ENCODE peak calls at places on chromosome 2, in five cellular contexts. One of them, this sample, is unnamed.

GRCh38 chr2:232831496-232831895 is 38.6 kb upstream of the SNORC start:
- DNase-seq in choroid plexus epithelial cell: no peak
- DNase-seq in HepG2: no peak
- DNase-seq in vagina: no peak
- DNase-seq in heart right ventricle: no peak
- DNase-seq in this sample: no peak

GRCh38 chr2:60676950-60677349 is 79.1 kb upstream of the PAPOLG start:
- DNase-seq in heart right ventricle: no peak
- DNase-seq in vagina: no peak
- DNase-seq in HepG2: no peak
- DNase-seq in choroid plexus epithelial cell: no peak
- DNase-seq in this sample: no peak

GRCh38 chr2:189519631-189520387 is 60.8 kb downstream of the SLC40A1 start:
- DNase-seq in heart right ventricle: no peak
- DNase-seq in vagina: no peak
- DNase-seq in HepG2: no peak
- DNase-seq in choroid plexus epithelial cell: no peak
- DNase-seq in this sample: no peak

GRCh38 chr2:159230145-159230877 is 56.2 kb downstream of the WDSUB1 start:
- DNase-seq in heart right ventricle: no peak
- DNase-seq in HepG2: no peak
- DNase-seq in vagina: peak; percentile 76
- DNase-seq in choroid plexus epithelial cell: no peak
- DNase-seq in this sample: no peak

GRCh38 chr2:239610457-239611221 is 209.8 kb upstream of the HDAC4 start:
- DNase-seq in heart right ventricle: no peak
- DNase-seq in choroid plexus epithelial cell: no peak
- DNase-seq in vagina: no peak
- DNase-seq in HepG2: no peak
- DNase-seq in this sample: no peak

GRCh38 chr2:111178730-111179405 is 58.2 kb downstream of the BCL2L11 start:
- DNase-seq in choroid plexus epithelial cell: peak; percentile 69
- DNase-seq in HepG2: peak; percentile 94
- DNase-seq in vagina: no peak
- DNase-seq in heart right ventricle: no peak
- DNase-seq in this sample: no peak

GRCh38 chr2:108583903-108584520 is 49.7 kb downstream of the LIMS1 start:
- DNase-seq in heart right ventricle: no peak
- DNase-seq in vagina: no peak
- DNase-seq in choroid plexus epithelial cell: peak; percentile 94
- DNase-seq in HepG2: peak; percentile 82
- DNase-seq in this sample: peak; percentile 83

GRCh38 chr2:31255911-31256571 is 22.1 kb downstream of the EHD3 start:
- DNase-seq in vagina: no peak
- DNase-seq in heart right ventricle: no peak
- DNase-seq in choroid plexus epithelial cell: no peak
- DNase-seq in HepG2: no peak
- DNase-seq in this sample: peak; percentile 68

GRCh38 chr2:233857511-233858118 is 3.3 kb upstream of the HJURP start:
- DNase-seq in vagina: peak; percentile 60
- DNase-seq in HepG2: no peak
- DNase-seq in choroid plexus epithelial cell: peak; percentile 44
- DNase-seq in heart right ventricle: no peak
- DNase-seq in this sample: peak; percentile 63

GRCh38 chr2:9483107-9483506 is 8.8 kb downstream of the IAH1 start:
- DNase-seq in heart right ventricle: no peak
- DNase-seq in vagina: no peak
- DNase-seq in choroid plexus epithelial cell: no peak
- DNase-seq in HepG2: no peak
- DNase-seq in this sample: peak; percentile 28

GRCh38 chr2:231370749-231371429 is 24.6 kb upstream of the B3GNT7 start:
- DNase-seq in HepG2: no peak
- DNase-seq in vagina: no peak
- DNase-seq in heart right ventricle: no peak
- DNase-seq in choroid plexus epithelial cell: no peak
- DNase-seq in this sample: no peak

GRCh38 chr2:203706403-203706802 is at the start of gene CD28:
- DNase-seq in HepG2: no peak
- DNase-seq in choroid plexus epithelial cell: no peak
- DNase-seq in heart right ventricle: peak; percentile 19
- DNase-seq in vagina: no peak
- DNase-seq in this sample: no peak

GRCh38 chr2:232421189-232421785 is 14.6 kb downstream of the ALPG start:
- DNase-seq in vagina: no peak
- DNase-seq in heart right ventricle: no peak
- DNase-seq in HepG2: no peak
- DNase-seq in choroid plexus epithelial cell: no peak
- DNase-seq in this sample: no peak

GRCh38 chr2:20540587-20541304 is 93.9 kb downstream of the RHOB start:
- DNase-seq in heart right ventricle: no peak
- DNase-seq in choroid plexus epithelial cell: no peak
- DNase-seq in vagina: no peak
- DNase-seq in HepG2: no peak
- DNase-seq in this sample: peak; percentile 26

GRCh38 chr2:177460973-177461585 is 68.5 kb downstream of the AGPS start:
- DNase-seq in heart right ventricle: no peak
- DNase-seq in HepG2: no peak
- DNase-seq in choroid plexus epithelial cell: no peak
- DNase-seq in vagina: no peak
- DNase-seq in this sample: no peak

GRCh38 chr2:148645925-148646559 is 1.5 kb downstream of the EPC2 start:
- DNase-seq in choroid plexus epithelial cell: peak; percentile 94
- DNase-seq in HepG2: peak; percentile 82
- DNase-seq in vagina: no peak
- DNase-seq in heart right ventricle: no peak
- DNase-seq in this sample: peak; percentile 93

GRCh38 chr2:118003396-118003824 is 10.5 kb downstream of the CCDC93 start:
- DNase-seq in HepG2: peak; percentile 82
- DNase-seq in vagina: no peak
- DNase-seq in choroid plexus epithelial cell: peak; percentile 92
- DNase-seq in heart right ventricle: no peak
- DNase-seq in this sample: peak; percentile 82

GRCh38 chr2:109659356-109660045 is 45.3 kb downstream of the SOWAHC start:
- DNase-seq in vagina: no peak
- DNase-seq in HepG2: no peak
- DNase-seq in heart right ventricle: no peak
- DNase-seq in choroid plexus epithelial cell: no peak
- DNase-seq in this sample: no peak

GRCh38 chr2:218853766-218854165 is 5.8 kb upstream of the WNT6 start:
- DNase-seq in vagina: no peak
- DNase-seq in heart right ventricle: no peak
- DNase-seq in choroid plexus epithelial cell: peak; percentile 49
- DNase-seq in HepG2: no peak
- DNase-seq in this sample: peak; percentile 66

GRCh38 chr2:133766164-133766832 is 198.0 kb upstream of the NCKAP5 start:
- DNase-seq in HepG2: no peak
- DNase-seq in heart right ventricle: no peak
- DNase-seq in choroid plexus epithelial cell: peak; percentile 35
- DNase-seq in vagina: no peak
- DNase-seq in this sample: no peak
- H3K4me3 ChIP-seq in HepG2: no peak overlapping the region
- H3K4me3 ChIP-seq in heart right ventricle: no peak overlapping the region
- H3K4me3 ChIP-seq in choroid plexus epithelial cell: no peak overlapping the region
- H3K4me3 ChIP-seq in vagina: no peak overlapping the region
- H3K4me3 ChIP-seq in this sample: no peak overlapping the region

GRCh38 chr2:65320042-65320711 is 92.5 kb downstream of the ACTR2 start:
- DNase-seq in choroid plexus epithelial cell: peak; percentile 94
- DNase-seq in vagina: no peak
- DNase-seq in heart right ventricle: peak; percentile 33
- DNase-seq in HepG2: peak; percentile 66
- DNase-seq in this sample: peak; percentile 92
- TF ChIP-seq CTCF in choroid plexus epithelial cell: peak; percentile 78
- TF ChIP-seq CTCF in vagina: peak; percentile 12
- TF ChIP-seq CTCF in heart right ventricle: no peak
- TF ChIP-seq CTCF in HepG2: peak; percentile 40
- TF ChIP-seq CTCF in this sample: peak; percentile 56

DNA sequence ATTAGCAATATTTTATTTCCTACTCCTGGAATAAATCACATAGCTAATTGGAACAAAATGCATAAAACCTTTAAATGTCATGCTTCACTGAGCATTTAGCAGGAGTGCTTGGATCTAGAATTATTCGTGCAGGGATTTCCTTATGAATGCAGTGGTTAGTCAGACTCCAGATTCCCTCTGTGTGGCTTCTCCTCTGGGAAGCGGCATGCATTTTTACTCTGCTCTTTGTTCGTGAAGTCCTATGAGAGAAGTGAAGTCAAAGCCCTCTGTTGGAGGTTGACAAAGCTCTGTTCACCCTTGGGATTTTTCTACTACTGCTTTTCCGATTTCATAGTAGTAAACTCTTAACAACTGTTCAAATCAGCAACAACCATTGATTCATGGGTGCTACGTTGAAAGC is 461.8 kb downstream of the STK39 start:
- DNase-seq in choroid plexus epithelial cell: no peak
- DNase-seq in vagina: no peak
- DNase-seq in heart right ventricle: no peak
- DNase-seq in HepG2: no peak
- DNase-seq in this sample: no peak
- H3K4me3 ChIP-seq in choroid plexus epithelial cell: no peak overlapping the region
- H3K4me3 ChIP-seq in vagina: no peak overlapping the region
- H3K4me3 ChIP-seq in heart right ventricle: no peak overlapping the region
- H3K4me3 ChIP-seq in HepG2: no peak overlapping the region
- H3K4me3 ChIP-seq in this sample: no peak overlapping the region

DNA sequence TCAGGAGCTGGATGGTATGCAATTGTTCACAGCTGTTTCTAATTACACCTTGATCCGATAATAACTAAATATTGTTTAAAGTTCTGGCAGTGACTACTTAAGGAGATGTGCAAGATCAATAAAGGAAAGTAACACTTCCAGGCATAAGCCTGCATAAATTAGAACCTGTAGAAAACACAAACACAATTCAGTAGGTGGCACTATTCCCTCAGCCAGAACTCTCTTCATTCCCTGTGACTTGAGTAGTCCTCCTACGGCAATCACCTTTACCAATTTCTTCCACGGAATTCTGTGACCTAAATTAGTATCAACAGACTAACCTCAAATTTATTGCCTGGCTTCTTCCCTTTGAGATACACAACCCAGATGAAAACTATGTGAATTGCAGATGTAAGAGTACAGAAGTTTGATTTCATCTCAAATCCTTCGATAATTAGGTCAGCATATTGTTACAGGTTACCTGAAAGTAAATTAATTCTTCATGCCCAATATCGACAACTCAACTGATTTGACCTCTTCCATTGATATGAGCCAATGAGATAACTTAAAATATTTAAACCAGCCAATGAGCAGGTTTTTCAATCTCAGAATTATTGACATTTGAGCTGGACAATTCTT is 137.8 kb downstream of the PID1 start:
- DNase-seq in vagina: no peak
- DNase-seq in heart right ventricle: no peak
- DNase-seq in HepG2: peak; percentile 18
- DNase-seq in choroid plexus epithelial cell: peak; percentile 83
- DNase-seq in this sample: peak; percentile 77
- TF ChIP-seq CTCF in vagina: peak; percentile 22
- TF ChIP-seq CTCF in heart right ventricle: peak; percentile 50
- TF ChIP-seq CTCF in HepG2: peak; percentile 59
- TF ChIP-seq CTCF in choroid plexus epithelial cell: peak; percentile 76
- TF ChIP-seq CTCF in this sample: peak; percentile 74

DNA sequence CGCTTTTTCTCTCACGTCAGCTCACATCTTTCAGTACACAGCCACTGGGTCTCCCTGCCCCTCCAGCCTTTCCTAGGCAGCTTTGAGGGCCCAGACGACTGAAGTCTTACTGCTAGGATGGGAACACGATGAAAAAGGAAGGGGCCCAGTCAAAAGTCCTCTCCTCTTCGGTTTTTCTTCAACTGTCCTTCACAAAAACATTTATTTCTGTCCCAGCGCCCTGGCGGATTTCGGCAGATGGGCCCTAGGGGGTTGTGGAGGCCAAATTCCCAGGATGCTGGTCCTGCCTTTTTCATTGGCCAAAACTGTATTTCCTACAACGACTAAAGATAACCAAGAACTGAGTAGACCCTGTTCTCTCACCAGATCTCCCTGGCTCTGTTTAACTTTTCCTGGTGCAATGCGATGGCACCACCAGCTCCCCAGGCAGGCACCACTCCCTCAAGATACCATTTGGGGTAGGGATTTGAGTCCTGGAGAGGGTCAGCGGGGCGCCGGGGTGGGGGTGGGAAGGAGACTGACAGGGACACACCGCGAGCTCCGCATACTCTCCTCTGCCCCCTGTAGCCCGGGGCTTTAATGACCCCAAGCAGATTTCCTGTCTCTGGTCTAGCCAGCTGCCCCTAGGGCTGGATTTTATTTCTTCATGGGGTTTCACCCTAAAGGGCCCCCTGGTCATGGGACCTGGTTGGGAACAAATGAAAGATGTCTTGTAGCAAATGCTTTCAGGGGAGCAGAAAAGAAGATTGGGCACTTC is 7.4 kb downstream of the SIX2 start:
- DNase-seq in HepG2: no peak
- DNase-seq in vagina: no peak
- DNase-seq in heart right ventricle: no peak
- DNase-seq in choroid plexus epithelial cell: peak; percentile 27
- DNase-seq in this sample: no peak
- H3K4me3 ChIP-seq in HepG2: no peak overlapping the region
- H3K4me3 ChIP-seq in vagina: peak overlapping the region; percentile 22
- H3K4me3 ChIP-seq in heart right ventricle: peak overlapping the region; percentile 30
- H3K4me3 ChIP-seq in choroid plexus epithelial cell: peak overlapping the region; percentile 57
- H3K4me3 ChIP-seq in this sample: peak overlapping the region; percentile 5

DNA sequence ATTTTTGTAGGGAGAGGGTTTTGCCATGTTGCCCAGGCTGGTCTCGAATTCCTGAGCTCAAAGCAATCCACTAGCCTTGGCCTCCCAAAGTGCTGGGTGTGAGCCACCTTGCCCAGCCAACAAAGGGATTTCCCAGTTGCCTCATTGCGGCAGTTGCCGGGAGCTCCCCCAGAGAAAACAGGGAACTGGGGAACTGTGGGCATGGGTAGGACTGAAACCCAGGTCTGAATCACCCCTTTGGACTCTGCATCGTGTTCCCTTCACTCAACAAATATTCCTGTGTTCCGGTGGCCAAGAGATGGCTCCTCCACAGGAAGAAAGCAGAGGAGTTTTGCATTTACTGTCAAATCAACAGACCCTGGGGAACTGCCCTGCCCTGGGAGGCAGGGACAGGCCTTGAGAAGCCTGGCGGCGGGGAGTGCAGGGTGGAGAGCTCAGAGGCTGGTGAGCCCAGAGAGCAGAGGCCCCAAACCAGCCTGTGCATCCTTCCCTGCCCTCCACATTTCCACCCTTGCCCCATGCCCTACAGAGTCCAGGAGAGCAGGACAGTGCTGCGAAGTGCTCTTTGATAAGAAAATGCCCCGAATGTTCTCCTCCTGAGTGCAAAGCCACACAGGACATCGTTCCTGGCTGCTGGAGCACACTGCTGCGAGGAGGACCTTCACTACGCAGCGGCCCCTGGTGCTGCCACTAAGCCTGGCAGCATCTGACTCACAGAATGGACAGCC is 24.9 kb downstream of the MYO7B start:
- DNase-seq in heart right ventricle: no peak
- DNase-seq in choroid plexus epithelial cell: no peak
- DNase-seq in HepG2: peak; percentile 28
- DNase-seq in vagina: peak; percentile 64
- DNase-seq in this sample: no peak
- TF ChIP-seq CTCF in heart right ventricle: no peak
- TF ChIP-seq CTCF in choroid plexus epithelial cell: no peak
- TF ChIP-seq CTCF in HepG2: peak; percentile 62
- TF ChIP-seq CTCF in vagina: no peak
- TF ChIP-seq CTCF in this sample: no peak

GRCh38 chr2:228433706-228434105 is 252.2 kb upstream of the SPHKAP start:
- DNase-seq in HepG2: no peak
- DNase-seq in choroid plexus epithelial cell: no peak
- DNase-seq in vagina: no peak
- DNase-seq in heart right ventricle: no peak
- DNase-seq in this sample: no peak
- H3K4me3 ChIP-seq in HepG2: no peak overlapping the region
- H3K4me3 ChIP-seq in choroid plexus epithelial cell: no peak overlapping the region
- H3K4me3 ChIP-seq in vagina: no peak overlapping the region
- H3K4me3 ChIP-seq in heart right ventricle: no peak overlapping the region
- H3K4me3 ChIP-seq in this sample: no peak overlapping the region

GRCh38 chr2:162153608-162154224 is 1.7 kb upstream of the GCG start:
- DNase-seq in HepG2: peak; percentile 56
- DNase-seq in choroid plexus epithelial cell: peak; percentile 75
- DNase-seq in heart right ventricle: no peak
- DNase-seq in vagina: no peak
- DNase-seq in this sample: peak; percentile 77
- TF ChIP-seq CTCF in HepG2: peak; percentile 76
- TF ChIP-seq CTCF in choroid plexus epithelial cell: peak; percentile 76
- TF ChIP-seq CTCF in heart right ventricle: peak; percentile 49
- TF ChIP-seq CTCF in vagina: peak; percentile 11
- TF ChIP-seq CTCF in this sample: peak; percentile 95